ENCODE peak calls at places on chromosome 4, in six cellular contexts. J, F, C, E, K and L are unnamed samples.

GRCh38 chr4:82626251-82626868 is 64.6 kb upstream of the TMEM150C start:
- DNase-seq in C (no peak), E (no peak), K (no peak), F (no peak), J (no peak), L (no peak)

GRCh38 chr4:54663181-54663580 is 5.4 kb downstream of the KIT start:
- DNase-seq in E (no peak), C (no peak), K (no peak), J (no peak), F (no peak), L (no peak)

GRCh38 chr4:75494563-75494962 is 19.6 kb downstream of the RCHY1 start:
- DNase-seq in K (no peak), J (peak), C (no peak), E (no peak), F (no peak), L (no peak)

GRCh38 chr4:170794532-170794931 is 704.8 kb upstream of the AADAT start:
- DNase-seq in E (no peak), K (no peak), F (no peak), C (no peak), J (no peak), L (no peak)

GRCh38 chr4:37827802-37828321 is 1.4 kb downstream of the PGM2 start:
- DNase-seq in F (no peak), K (no peak), E (no peak), J (no peak), C (no peak), L (no peak)

GRCh38 chr4:96164814-96165351 is 325.0 kb downstream of the PDHA2 start:
- DNase-seq in C (peak), J (peak), F (no peak), E (no peak), K (no peak), L (no peak)

GRCh38 chr4:4689694-4690440 is 148.0 kb upstream of the STX18 start:
- DNase-seq in K (no peak), E (peak), J (no peak), C (no peak), F (peak), L (peak)

GRCh38 chr4:88107406-88108107 is 50.9 kb downstream of the ABCG2 start:
- DNase-seq in E (no peak), F (no peak), C (no peak), K (no peak), J (no peak), L (no peak)

GRCh38 chr4:98728433-98728832 is 70.0 kb upstream of the TSPAN5 start:
- DNase-seq in C (peak), J (peak), E (no peak), K (no peak), F (no peak), L (no peak)

GRCh38 chr4:184688447-184688846 is 38.9 kb downstream of the PRIMPOL start:
- DNase-seq in J (peak), K (no peak), F (no peak), E (no peak), C (peak), L (no peak)

GRCh38 chr4:76305971-76306881 is at the start of gene STBD1:
- DNase-seq in F (peak), J (no peak), K (peak), E (peak), C (peak), L (peak)

GRCh38 chr4:184746532-184746870 is 12.6 kb upstream of the CENPU start:
- DNase-seq in J (peak), K (no peak), F (no peak), E (no peak), C (peak), L (no peak)

GRCh38 chr4:96509039-96509741 is 669.3 kb downstream of the PDHA2 start:
- DNase-seq in F (no peak), K (no peak), J (no peak), C (no peak), E (no peak), L (no peak)

GRCh38 chr4:183906736-183907651 is 1.9 kb downstream of the STOX2 start:
- DNase-seq in E (no peak), F (no peak), K (peak), C (no peak), J (no peak), L (no peak)

GRCh38 chr4:123785515-123785914 is 388.9 kb downstream of the SPRY1 start:
- DNase-seq in F (no peak), C (peak), K (no peak), E (no peak), J (peak), L (no peak)

GRCh38 chr4:121307441-121308327 is 73.1 kb downstream of the QRFPR start:
- DNase-seq in F (peak), C (peak), J (peak), K (peak), E (peak), L (peak)

GRCh38 chr4:134057356-134057755 is 144.2 kb downstream of the PABPC4L start:
- DNase-seq in E (no peak), J (no peak), C (peak), F (no peak), K (no peak), L (no peak)

GRCh38 chr4:78544681-78545080 is 6.9 kb upstream of the ANXA3 start:
- DNase-seq in F (no peak), J (no peak), C (no peak), E (no peak), K (no peak), L (no peak)

GRCh38 chr4:78545275-78546246 is 6.0 kb upstream of the ANXA3 start:
- DNase-seq in J (no peak), K (no peak), C (no peak), F (no peak), E (no peak), L (no peak)

GRCh38 chr4:78542373-78542772 is 9.2 kb upstream of the ANXA3 start:
- DNase-seq in J (no peak), F (no peak), E (no peak), C (no peak), K (no peak), L (no peak)

GRCh38 chr4:78543424-78544238 is 7.9 kb upstream of the ANXA3 start:
- DNase-seq in K (no peak), E (no peak), J (no peak), C (no peak), F (no peak), L (no peak)
- TF ChIP-seq CTCF in K (no peak), E (no peak), J (no peak), C (no peak), F (no peak), L (no peak)

GRCh38 chr4:108181704-108182103 is 13.0 kb upstream of the LEF1 start:
- DNase-seq in K (peak), F (peak), J (no peak), C (no peak), E (peak), L (peak)
- TF ChIP-seq CTCF in K (peak), F (peak), J (no peak), C (no peak), E (peak), L (peak)

DNA sequence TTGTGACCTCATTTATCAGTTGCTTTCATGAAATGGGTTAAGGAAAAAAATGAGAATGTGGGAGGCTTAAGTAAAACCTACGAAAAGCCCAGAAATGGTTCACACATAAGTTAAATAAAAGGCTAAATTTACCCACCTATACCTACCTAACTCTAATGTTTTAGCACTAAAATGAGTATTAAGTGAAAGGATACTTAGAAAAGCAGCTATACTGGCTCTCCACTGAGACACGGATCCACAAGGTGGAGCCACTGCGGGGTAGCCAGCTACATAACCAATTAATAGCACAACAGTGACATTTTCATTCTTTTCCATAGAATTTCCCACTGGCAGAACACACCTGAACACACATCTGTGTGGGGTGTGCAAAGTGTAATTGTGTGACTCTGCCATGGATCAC is 101.9 kb downstream of the MAML3 start:
- DNase-seq in F (peak), K (peak), J (no peak), C (peak), E (peak), L (peak)
- TF ChIP-seq CTCF in F (peak), K (peak), J (peak), C (peak), E (peak), L (peak)

GRCh38 chr4:119300388-119301131 is 21.4 kb downstream of the FABP2 start:
- DNase-seq in F (peak), K (peak), J (peak), E (peak), C (peak), L (peak)
- TF ChIP-seq CTCF in F (no peak), K (peak), J (peak), E (no peak), C (no peak), L (no peak)

GRCh38 chr4:149645790-149646189 is 169.9 kb downstream of the IQCM start:
- DNase-seq in E (no peak), C (no peak), F (no peak), K (peak), J (no peak), L (no peak)
- TF ChIP-seq CTCF in E (no peak), C (no peak), F (no peak), K (peak), J (no peak), L (no peak)

GRCh38 chr4:157127571-157127970 is 51.6 kb downstream of the GLRB start:
- DNase-seq in E (no peak), J (no peak), K (no peak), C (no peak), F (no peak), L (no peak)

DNA sequence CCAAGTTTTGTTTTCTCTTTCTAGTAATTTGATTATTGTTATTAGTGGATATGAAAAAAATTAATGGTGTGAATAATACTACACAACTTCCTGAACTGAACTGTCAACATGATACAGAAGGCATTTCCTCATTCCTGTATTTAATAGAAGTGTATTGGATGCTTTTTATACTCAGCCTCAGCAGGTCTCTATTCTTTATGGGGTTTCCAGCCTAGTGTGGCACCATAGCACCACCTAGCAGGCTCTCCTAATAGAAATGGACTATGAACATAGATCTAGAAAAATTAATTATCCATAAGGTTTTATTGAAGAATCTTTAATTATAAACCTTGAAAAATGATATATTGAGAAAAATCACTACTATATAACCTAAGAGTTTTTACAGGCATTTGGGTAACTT is 52.4 kb downstream of the GLRB start:
- DNase-seq in E (no peak), J (no peak), F (no peak), C (peak), K (peak), L (no peak)
- TF ChIP-seq CTCF in E (no peak), J (peak), F (no peak), C (peak), K (peak), L (no peak)

DNA sequence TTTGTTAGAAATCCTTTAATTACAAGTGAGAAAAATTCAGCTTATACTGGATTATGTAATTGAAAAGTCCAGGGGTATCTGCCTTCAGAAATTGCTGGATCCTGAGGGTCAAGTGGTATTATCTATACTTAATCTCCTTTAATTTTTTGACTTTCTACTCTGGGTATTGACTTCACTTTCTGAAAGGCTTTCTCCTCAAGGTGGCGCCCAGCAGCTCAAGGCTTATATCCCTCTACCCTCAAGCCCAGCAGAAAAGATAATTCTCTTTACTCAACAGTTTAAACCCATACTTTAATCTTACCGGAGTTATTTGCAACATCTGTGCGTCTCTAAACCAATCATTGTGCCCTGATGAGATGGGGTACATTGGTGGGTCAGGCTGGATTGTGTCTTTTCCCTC is 129.5 kb downstream of the LARP7 start:
- DNase-seq in C (no peak), J (no peak), K (peak), F (peak), E (peak), L (peak)
- TF ChIP-seq CTCF in C (no peak), J (peak), K (peak), F (peak), E (peak), L (peak)